ENCODE peak calls at places on chromosomes 13 and 19, in ten cellular contexts. P, L, H, Z, K, W, V, J, N and E are unnamed samples.
A peak's percentile ranks its signal among the peaks of the same experiment; 100 is the strongest.

GRCh38 chr13:28429685-28430290 is 65.1 kb downstream of the FLT1 start:
- DNase-seq in P (peak; percentile 13), L (no peak), H (no peak), Z (no peak), K (no peak), W (no peak), V (no peak), J (no peak), N (no peak), E (no peak)

GRCh38 chr19:5294403-5295160 is 46.0 kb downstream of the PTPRS start:
- DNase-seq in P (no peak), L (no peak), H (no peak), Z (no peak), K (no peak), W (no peak), V (no peak), J (no peak), N (no peak), E (no peak)

GRCh38 chr13:77620138-77620537 is 77.3 kb upstream of the SLAIN1 start:
- DNase-seq in P (no peak), L (no peak), H (no peak), Z (no peak), K (no peak), W (no peak), V (no peak), J (no peak), N (no peak), E (no peak)

GRCh38 chr19:43789029-43789428 is 8.3 kb upstream of the KCNN4 start:
- DNase-seq in P (peak; percentile 68), L (no peak), H (peak; percentile 44), Z (no peak), K (no peak), W (no peak), V (peak; percentile 32), J (no peak), N (no peak), E (peak; percentile 68)

GRCh38 chr19:34180709-34181108 is 8.4 kb downstream of the LSM14A start:
- DNase-seq in P (no peak), L (no peak), H (no peak), Z (no peak), K (no peak), W (no peak), V (no peak), J (no peak), N (no peak), E (no peak)

GRCh38 chr19:34323433-34324204 is 41.4 kb upstream of the GPI start:
- DNase-seq in P (no peak), L (no peak), H (no peak), Z (no peak), K (no peak), W (no peak), V (no peak), J (no peak), N (no peak), E (no peak)

GRCh38 chr13:76216729-76217128 is 580.6 kb downstream of the LMO7 start:
- DNase-seq in P (no peak), L (no peak), H (peak; percentile 21), Z (no peak), K (no peak), W (no peak), V (no peak), J (no peak), N (no peak), E (peak; percentile 34)

GRCh38 chr19:13012690-13013608 is 17.7 kb downstream of the NFIX start:
- DNase-seq in P (peak; percentile 76), L (no peak), H (peak; percentile 79), Z (peak; percentile 64), K (no peak), W (no peak), V (peak; percentile 84), J (peak; percentile 63), N (no peak), E (peak; percentile 85)

GRCh38 chr13:76677047-76677446 is 209.2 kb downstream of the KCTD12 start:
- DNase-seq in P (peak; percentile 79), L (no peak), H (peak; percentile 64), Z (no peak), K (peak; percentile 88), W (no peak), V (no peak), J (peak; percentile 63), N (no peak), E (peak; percentile 93)

GRCh38 chr19:5130371-5131030 is 161.6 kb downstream of the KDM4B start:
- DNase-seq in P (no peak), L (no peak), H (no peak), Z (no peak), K (no peak), W (no peak), V (no peak), J (no peak), N (no peak), E (no peak)

GRCh38 chr13:69769637-69770036 is 338.0 kb upstream of the ATXN8OS start:
- DNase-seq in P (no peak), L (no peak), H (no peak), Z (no peak), K (no peak), W (no peak), V (no peak), J (no peak), N (no peak), E (no peak)

GRCh38 chr19:45151821-45152503 is 8.8 kb downstream of the NKPD1 start:
- DNase-seq in P (no peak), L (no peak), H (no peak), Z (no peak), K (no peak), W (no peak), V (no peak), J (no peak), N (no peak), E (no peak)

GRCh38 chr13:46496086-46496485 is 56.9 kb upstream of the LRCH1 start:
- DNase-seq in P (no peak), L (no peak), H (no peak), Z (no peak), K (no peak), W (no peak), V (no peak), J (no peak), N (no peak), E (peak; percentile 8)

GRCh38 chr19:43662487-43662886 is 7.5 kb downstream of the PLAUR start:
- DNase-seq in P (peak; percentile 28), L (no peak), H (no peak), Z (no peak), K (no peak), W (no peak), V (peak; percentile 34), J (no peak), N (peak; percentile 20), E (no peak)

GRCh38 chr13:28077231-28077630 is 23.1 kb downstream of the FLT3 start:
- DNase-seq in P (no peak), L (no peak), H (no peak), Z (no peak), K (no peak), W (no peak), V (no peak), J (no peak), N (no peak), E (no peak)

GRCh38 chr13:37617162-37617561 is 18.6 kb upstream of the POSTN start:
- DNase-seq in P (peak; percentile 92), L (peak; percentile 79), H (peak; percentile 96), Z (peak; percentile 17), K (no peak), W (no peak), V (peak; percentile 97), J (no peak), N (peak; percentile 3), E (peak; percentile 90)

GRCh38 chr19:52935434-52935833 is 12.2 kb upstream of the ZNF888 start:
- DNase-seq in P (peak; percentile 41), L (no peak), H (peak; percentile 86), Z (no peak), K (no peak), W (no peak), V (peak; percentile 57), J (no peak), N (peak; percentile 41), E (no peak)

GRCh38 chr19:52464798-52465470 is 11.6 kb downstream of the ZNF578 start:
- DNase-seq in P (no peak), L (no peak), H (no peak), Z (no peak), K (no peak), W (peak; percentile 4), V (no peak), J (no peak), N (no peak), E (no peak)

GRCh38 chr13:41652735-41653361 is 195.5 kb downstream of the RGCC start:
- DNase-seq in P (peak; percentile 88), L (peak; percentile 33), H (peak; percentile 60), Z (peak; percentile 39), K (peak; percentile 62), W (no peak), V (peak; percentile 50), J (no peak), N (peak; percentile 34), E (peak; percentile 79)

GRCh38 chr13:40344270-40345148 is 321.9 kb downstream of the FOXO1 start:
- DNase-seq in P (no peak), L (no peak), H (peak; percentile 46), Z (no peak), K (no peak), W (no peak), V (no peak), J (no peak), N (no peak), E (peak; percentile 36)

GRCh38 chr19:17848598-17849292 is 963 bp upstream of the JAK3 start:
- DNase-seq in P (no peak), L (no peak), H (no peak), Z (no peak), K (no peak), W (no peak), V (no peak), J (no peak), N (no peak), E (no peak)